ENCODE peak calls at places on chromosome 16, in seven cellular contexts. One of them, this sample, is unnamed.

GRCh38 chr16:51107742-51108141 is 43.3 kb downstream of the SALL1 start:
- DNase-seq in NCI-H1092 treated with DMSO at 0.1 percent for 48 hours: no peak
- DNase-seq in HAP-1: no peak
- DNase-seq in hypothalamus: no peak
- DNase-seq in iPS DF 19.7: no peak
- DNase-seq in DMS153: no peak
- DNase-seq in stimulated activated CD8-positive, alpha-beta memory T cell treated with anti-CD3 and anti-CD28 coated beads, Interleukin-4, amount 100 ng/mL, for 48 hours: no peak
- DNase-seq in this sample: no peak

GRCh38 chr16:50802000-50802399 is 60.1 kb downstream of the CYLD start:
- DNase-seq in DMS153: no peak
- DNase-seq in HAP-1: no peak
- DNase-seq in iPS DF 19.7: no peak
- DNase-seq in stimulated activated CD8-positive, alpha-beta memory T cell treated with anti-CD3 and anti-CD28 coated beads, Interleukin-4, amount 100 ng/mL, for 48 hours: no peak
- DNase-seq in hypothalamus: no peak
- DNase-seq in NCI-H1092 treated with DMSO at 0.1 percent for 48 hours: no peak
- DNase-seq in this sample: no peak

GRCh38 chr16:12567602-12568001 is 236.1 kb downstream of the CPPED1 start:
- DNase-seq in stimulated activated CD8-positive, alpha-beta memory T cell treated with anti-CD3 and anti-CD28 coated beads, Interleukin-4, amount 100 ng/mL, for 48 hours: no peak
- DNase-seq in NCI-H1092 treated with DMSO at 0.1 percent for 48 hours: no peak
- DNase-seq in HAP-1: no peak
- DNase-seq in DMS153: no peak
- DNase-seq in hypothalamus: no peak
- DNase-seq in iPS DF 19.7: no peak
- DNase-seq in this sample: no peak

GRCh38 chr16:683396-684066 is 603 bp downstream of the JMJD8 start:
- DNase-seq in hypothalamus: no peak
- DNase-seq in DMS153: no peak
- DNase-seq in NCI-H1092 treated with DMSO at 0.1 percent for 48 hours: no peak
- DNase-seq in HAP-1: no peak
- DNase-seq in iPS DF 19.7: no peak
- DNase-seq in stimulated activated CD8-positive, alpha-beta memory T cell treated with anti-CD3 and anti-CD28 coated beads, Interleukin-4, amount 100 ng/mL, for 48 hours: peak; percentile 45
- DNase-seq in this sample: no peak

GRCh38 chr16:53717577-53717976 is 13.6 kb downstream of the FTO start:
- DNase-seq in DMS153: no peak
- DNase-seq in iPS DF 19.7: no peak
- DNase-seq in NCI-H1092 treated with DMSO at 0.1 percent for 48 hours: no peak
- DNase-seq in HAP-1: no peak
- DNase-seq in hypothalamus: no peak
- DNase-seq in stimulated activated CD8-positive, alpha-beta memory T cell treated with anti-CD3 and anti-CD28 coated beads, Interleukin-4, amount 100 ng/mL, for 48 hours: no peak
- DNase-seq in this sample: no peak

GRCh38 chr16:28063611-28064061 is at the start of gene GSG1L:
- DNase-seq in NCI-H1092 treated with DMSO at 0.1 percent for 48 hours: no peak
- DNase-seq in hypothalamus: no peak
- DNase-seq in DMS153: no peak
- DNase-seq in HAP-1: no peak
- DNase-seq in iPS DF 19.7: no peak
- DNase-seq in stimulated activated CD8-positive, alpha-beta memory T cell treated with anti-CD3 and anti-CD28 coated beads, Interleukin-4, amount 100 ng/mL, for 48 hours: no peak
- DNase-seq in this sample: no peak

GRCh38 chr16:1512174-1512573 is 19.0 kb downstream of the TELO2 start:
- DNase-seq in DMS153: no peak
- DNase-seq in NCI-H1092 treated with DMSO at 0.1 percent for 48 hours: no peak
- DNase-seq in HAP-1: no peak
- DNase-seq in iPS DF 19.7: no peak
- DNase-seq in hypothalamus: no peak
- DNase-seq in stimulated activated CD8-positive, alpha-beta memory T cell treated with anti-CD3 and anti-CD28 coated beads, Interleukin-4, amount 100 ng/mL, for 48 hours: no peak
- DNase-seq in this sample: no peak

GRCh38 chr16:84339766-84340165 is 28.6 kb upstream of the ATP2C2 start:
- DNase-seq in stimulated activated CD8-positive, alpha-beta memory T cell treated with anti-CD3 and anti-CD28 coated beads, Interleukin-4, amount 100 ng/mL, for 48 hours: no peak
- DNase-seq in iPS DF 19.7: no peak
- DNase-seq in HAP-1: no peak
- DNase-seq in NCI-H1092 treated with DMSO at 0.1 percent for 48 hours: no peak
- DNase-seq in hypothalamus: no peak
- DNase-seq in DMS153: no peak
- DNase-seq in this sample: no peak

GRCh38 chr16:86391987-86392386 is 118.3 kb upstream of the FOXF1 start:
- DNase-seq in DMS153: no peak
- DNase-seq in NCI-H1092 treated with DMSO at 0.1 percent for 48 hours: no peak
- DNase-seq in HAP-1: no peak
- DNase-seq in stimulated activated CD8-positive, alpha-beta memory T cell treated with anti-CD3 and anti-CD28 coated beads, Interleukin-4, amount 100 ng/mL, for 48 hours: no peak
- DNase-seq in hypothalamus: no peak
- DNase-seq in iPS DF 19.7: no peak
- DNase-seq in this sample: no peak

GRCh38 chr16:88442435-88442810 is 10.7 kb upstream of the ZFPM1 start:
- DNase-seq in iPS DF 19.7: no peak
- DNase-seq in HAP-1: no peak
- DNase-seq in stimulated activated CD8-positive, alpha-beta memory T cell treated with anti-CD3 and anti-CD28 coated beads, Interleukin-4, amount 100 ng/mL, for 48 hours: no peak
- DNase-seq in hypothalamus: no peak
- DNase-seq in DMS153: no peak
- DNase-seq in NCI-H1092 treated with DMSO at 0.1 percent for 48 hours: no peak
- DNase-seq in this sample: no peak

GRCh38 chr16:78147846-78148535 is 48.5 kb downstream of the WWOX start:
- DNase-seq in iPS DF 19.7: no peak
- DNase-seq in HAP-1: no peak
- DNase-seq in stimulated activated CD8-positive, alpha-beta memory T cell treated with anti-CD3 and anti-CD28 coated beads, Interleukin-4, amount 100 ng/mL, for 48 hours: no peak
- DNase-seq in NCI-H1092 treated with DMSO at 0.1 percent for 48 hours: peak; percentile 74
- DNase-seq in hypothalamus: no peak
- DNase-seq in DMS153: peak; percentile 52
- DNase-seq in this sample: no peak

GRCh38 chr16:72380283-72380682 is 208.3 kb upstream of the PMFBP1 start:
- DNase-seq in hypothalamus: no peak
- DNase-seq in DMS153: no peak
- DNase-seq in NCI-H1092 treated with DMSO at 0.1 percent for 48 hours: no peak
- DNase-seq in stimulated activated CD8-positive, alpha-beta memory T cell treated with anti-CD3 and anti-CD28 coated beads, Interleukin-4, amount 100 ng/mL, for 48 hours: no peak
- DNase-seq in iPS DF 19.7: no peak
- DNase-seq in HAP-1: peak; percentile 87
- DNase-seq in this sample: no peak

GRCh38 chr16:73149329-73149728 is 101.4 kb upstream of the ZFHX3 start:
- DNase-seq in stimulated activated CD8-positive, alpha-beta memory T cell treated with anti-CD3 and anti-CD28 coated beads, Interleukin-4, amount 100 ng/mL, for 48 hours: no peak
- DNase-seq in hypothalamus: no peak
- DNase-seq in DMS153: peak; percentile 73
- DNase-seq in iPS DF 19.7: no peak
- DNase-seq in NCI-H1092 treated with DMSO at 0.1 percent for 48 hours: peak; percentile 29
- DNase-seq in HAP-1: no peak
- DNase-seq in this sample: no peak

GRCh38 chr16:7350801-7351200 is 18.2 kb downstream of the RBFOX1 start:
- DNase-seq in HAP-1: no peak
- DNase-seq in DMS153: no peak
- DNase-seq in iPS DF 19.7: no peak
- DNase-seq in NCI-H1092 treated with DMSO at 0.1 percent for 48 hours: no peak
- DNase-seq in stimulated activated CD8-positive, alpha-beta memory T cell treated with anti-CD3 and anti-CD28 coated beads, Interleukin-4, amount 100 ng/mL, for 48 hours: no peak
- DNase-seq in hypothalamus: no peak
- DNase-seq in this sample: no peak

GRCh38 chr16:79071424-79071823 is 529.1 kb downstream of the MAF start:
- DNase-seq in HAP-1: no peak
- DNase-seq in iPS DF 19.7: no peak
- DNase-seq in NCI-H1092 treated with DMSO at 0.1 percent for 48 hours: no peak
- DNase-seq in hypothalamus: no peak
- DNase-seq in DMS153: no peak
- DNase-seq in stimulated activated CD8-positive, alpha-beta memory T cell treated with anti-CD3 and anti-CD28 coated beads, Interleukin-4, amount 100 ng/mL, for 48 hours: no peak
- DNase-seq in this sample: no peak